ENCODE peak calls at places on chromosomes 12 and 14, in four cellular contexts. Y is transverse colon, L is NCI-H2081, U is islet precursor cell. F is an unnamed sample.

GRCh38 chr12:109815225-109815624 is 18.0 kb downstream of the TRPV4 start:
- DNase-seq in Y (no peak), L (no peak), U (no peak), F (no peak)

GRCh38 chr12:39125580-39125979 is 220.2 kb upstream of the CPNE8 start:
- DNase-seq in Y (no peak), L (no peak), U (no peak), F (no peak)

GRCh38 chr12:123912415-123913385 is 59.9 kb downstream of the CCDC92 start:
- DNase-seq in Y (no peak), L (peak; percentile 37), U (no peak), F (no peak)

GRCh38 chr14:75221797-75222196 is 45.4 kb upstream of the TMED10 start:
- DNase-seq in Y (no peak), L (no peak), U (no peak), F (no peak)

GRCh38 chr12:64603183-64603841 is 7.0 kb upstream of the RASSF3 start:
- DNase-seq in Y (no peak), L (no peak), U (no peak), F (no peak)

GRCh38 chr12:125171267-125171666 is 106.0 kb downstream of the AACS start:
- DNase-seq in Y (no peak), L (no peak), U (no peak), F (no peak)

GRCh38 chr12:32000373-32001005 is 41.3 kb downstream of the RESF1 start:
- DNase-seq in Y (no peak), L (no peak), U (no peak), F (no peak)

GRCh38 chr12:18753481-18754117 is 15.7 kb downstream of the CAPZA3 start:
- DNase-seq in Y (no peak), L (no peak), U (peak; percentile 63), F (no peak)

GRCh38 chr12:52086944-52087835 is 7.7 kb downstream of the SMIM41 start:
- DNase-seq in Y (no peak), L (no peak), U (peak; percentile 57), F (no peak)

GRCh38 chr12:68798880-68799229 is 9.1 kb upstream of the MDM2 start:
- DNase-seq in Y (no peak), L (no peak), U (no peak), F (peak; percentile 91)

GRCh38 chr12:17588968-17589367 is 501.0 kb downstream of the RERGL start:
- DNase-seq in Y (no peak), L (peak; percentile 5), U (peak; percentile 77), F (no peak)

GRCh38 chr14:55124774-55125372 is 4.2 kb upstream of the LGALS3 start:
- DNase-seq in Y (no peak), L (no peak), U (no peak), F (no peak)

GRCh38 chr14:90288646-90289355 is 32.4 kb downstream of the PSMC1 start:
- DNase-seq in Y (no peak), L (peak; percentile 63), U (no peak), F (no peak)

GRCh38 chr14:80714489-80714888 is 227.0 kb downstream of the CEP128 start:
- DNase-seq in Y (no peak), L (no peak), U (no peak), F (no peak)

GRCh38 chr12:42332301-42332894 is 6.4 kb downstream of the PPHLN1 start:
- DNase-seq in Y (no peak), L (peak; percentile 17), U (no peak), F (peak; percentile 18)

GRCh38 chr12:51821423-51822260 is 26.9 kb downstream of the FIGNL2 start:
- DNase-seq in Y (no peak), L (no peak), U (peak; percentile 67), F (no peak)

GRCh38 chr12:75760481-75761324 is 249.3 kb upstream of the KRR1 start:
- DNase-seq in Y (no peak), L (no peak), U (no peak), F (no peak)

GRCh38 chr14:94203473-94204210 is 29.5 kb downstream of the PPP4R4 start:
- DNase-seq in Y (no peak), L (no peak), U (no peak), F (no peak)

GRCh38 chr14:94227029-94227428 is 52.9 kb downstream of the PPP4R4 start:
- DNase-seq in Y (no peak), L (no peak), U (no peak), F (no peak)

GRCh38 chr12:106013941-106014340 is 124.8 kb downstream of the NUAK1 start:
- DNase-seq in Y (no peak), L (no peak), U (no peak), F (no peak)

GRCh38 chr14:79056879-79057278 is 886.7 kb downstream of the NRXN3 start:
- DNase-seq in Y (no peak), L (no peak), U (no peak), F (no peak)

GRCh38 chr12:116933512-116934246 is 22.9 kb downstream of the FBXW8 start:
- DNase-seq in Y (no peak), L (no peak), U (peak; percentile 3), F (no peak)

GRCh38 chr12:71973687-71974086 is 35.0 kb downstream of the TPH2 start:
- DNase-seq in Y (no peak), L (no peak), U (no peak), F (no peak)